ENCODE peak calls at places on chromosomes 13 and 19, in five cellular contexts. One of them, this sample, is unnamed.
A peak's percentile ranks its signal among the peaks of the same experiment; 100 is the strongest.

GRCh38 chr13:30526612-30527217 is 61.0 kb upstream of the HMGB1 start:
- DNase-seq in GM23338: peak; percentile 26
- DNase-seq in A549: no peak
- DNase-seq in K562: peak; percentile 21
- DNase-seq in HepG2: peak; percentile 4
- DNase-seq in this sample: no peak

GRCh38 chr13:107138468-107138867 is 570.5 kb upstream of the ARGLU1 start:
- DNase-seq in GM23338: peak; percentile 25
- DNase-seq in A549: no peak
- DNase-seq in K562: no peak
- DNase-seq in HepG2: no peak
- DNase-seq in this sample: no peak

GRCh38 chr13:97491452-97491851 is 57.5 kb downstream of the RAP2A start:
- DNase-seq in GM23338: no peak
- DNase-seq in A549: no peak
- DNase-seq in K562: no peak
- DNase-seq in HepG2: peak; percentile 80
- DNase-seq in this sample: no peak

GRCh38 chr19:5719274-5719960 is 529 bp downstream of the LONP1 start:
- DNase-seq in GM23338: peak; percentile 42
- DNase-seq in A549: no peak
- DNase-seq in K562: peak; percentile 52
- DNase-seq in HepG2: no peak
- DNase-seq in this sample: no peak

GRCh38 chr13:44199627-44200207 is 173.9 kb upstream of the SERP2 start:
- DNase-seq in GM23338: no peak
- DNase-seq in A549: no peak
- DNase-seq in K562: no peak
- DNase-seq in HepG2: no peak
- DNase-seq in this sample: no peak

GRCh38 chr13:85417807-85418206 is 381.4 kb downstream of the SLITRK6 start:
- DNase-seq in GM23338: no peak
- DNase-seq in A549: no peak
- DNase-seq in K562: no peak
- DNase-seq in HepG2: no peak
- DNase-seq in this sample: no peak

GRCh38 chr13:114096811-114097503 is 35.5 kb downstream of the RASA3 start:
- DNase-seq in GM23338: no peak
- DNase-seq in A549: no peak
- DNase-seq in K562: no peak
- DNase-seq in HepG2: no peak
- DNase-seq in this sample: no peak

GRCh38 chr19:48417436-48417835 is 24.0 kb downstream of the GRIN2D start:
- DNase-seq in GM23338: no peak
- DNase-seq in A549: no peak
- DNase-seq in K562: no peak
- DNase-seq in HepG2: peak; percentile 29
- DNase-seq in this sample: no peak

GRCh38 chr19:50823389-50824042 is at the start of gene KLK1:
- DNase-seq in GM23338: no peak
- DNase-seq in A549: no peak
- DNase-seq in K562: peak; percentile 78
- DNase-seq in HepG2: no peak
- DNase-seq in this sample: no peak

GRCh38 chr19:14577885-14578427 is 4.9 kb upstream of the CLEC17A start:
- DNase-seq in GM23338: peak; percentile 58
- DNase-seq in A549: no peak
- DNase-seq in K562: peak; percentile 35
- DNase-seq in HepG2: no peak
- DNase-seq in this sample: peak; percentile 53

GRCh38 chr13:72164811-72165210 is 297.8 kb upstream of the DACH1 start:
- DNase-seq in GM23338: no peak
- DNase-seq in A549: no peak
- DNase-seq in K562: no peak
- DNase-seq in HepG2: no peak
- DNase-seq in this sample: no peak

GRCh38 chr13:43316997-43317396 is 293.6 kb downstream of the DNAJC15 start:
- DNase-seq in GM23338: peak; percentile 34
- DNase-seq in A549: no peak
- DNase-seq in K562: no peak
- DNase-seq in HepG2: no peak
- DNase-seq in this sample: no peak

GRCh38 chr19:27746691-27747380 is 1466.1 kb downstream of the UQCRFS1 start:
- DNase-seq in GM23338: peak; percentile 77
- DNase-seq in A549: peak; percentile 33
- DNase-seq in K562: peak; percentile 3
- DNase-seq in HepG2: no peak
- DNase-seq in this sample: no peak

GRCh38 chr13:43122706-43123268 is 99.4 kb downstream of the DNAJC15 start:
- DNase-seq in GM23338: no peak
- DNase-seq in A549: no peak
- DNase-seq in K562: no peak
- DNase-seq in HepG2: no peak
- DNase-seq in this sample: no peak

GRCh38 chr13:31204592-31204991 is 4.8 kb downstream of the B3GLCT start:
- DNase-seq in GM23338: no peak
- DNase-seq in A549: peak; percentile 14
- DNase-seq in K562: peak; percentile 83
- DNase-seq in HepG2: peak; percentile 34
- DNase-seq in this sample: no peak

GRCh38 chr19:33905937-33906577 is 109.4 kb downstream of the KCTD15 start:
- DNase-seq in GM23338: peak; percentile 89
- DNase-seq in A549: peak; percentile 22
- DNase-seq in K562: peak; percentile 11
- DNase-seq in HepG2: no peak
- DNase-seq in this sample: no peak

GRCh38 chr19:45781282-45782161 is 768 bp downstream of the DMPK start:
- DNase-seq in GM23338: no peak
- DNase-seq in A549: peak; percentile 57
- DNase-seq in K562: no peak
- DNase-seq in HepG2: no peak
- DNase-seq in this sample: no peak

GRCh38 chr13:110812869-110813645 is 99.6 kb downstream of the ING1 start:
- DNase-seq in GM23338: no peak
- DNase-seq in A549: no peak
- DNase-seq in K562: no peak
- DNase-seq in HepG2: no peak
- DNase-seq in this sample: no peak

GRCh38 chr13:113187905-113188595 is 20.4 kb downstream of the PCID2 start:
- DNase-seq in GM23338: no peak
- DNase-seq in A549: no peak
- DNase-seq in K562: no peak
- DNase-seq in HepG2: no peak
- DNase-seq in this sample: no peak

GRCh38 chr13:82480415-82480814 is 1401.9 kb downstream of the SLITRK1 start:
- DNase-seq in GM23338: peak; percentile 51
- DNase-seq in A549: no peak
- DNase-seq in K562: no peak
- DNase-seq in HepG2: peak; percentile 0
- DNase-seq in this sample: no peak

GRCh38 chr13:46062190-46062589 is 9.6 kb upstream of the ZC3H13 start:
- DNase-seq in GM23338: no peak
- DNase-seq in A549: peak; percentile 64
- DNase-seq in K562: no peak
- DNase-seq in HepG2: no peak
- DNase-seq in this sample: no peak

GRCh38 chr13:77386880-77387606 is 60.1 kb upstream of the MYCBP2 start:
- DNase-seq in GM23338: no peak
- DNase-seq in A549: peak; percentile 28
- DNase-seq in K562: no peak
- DNase-seq in HepG2: no peak
- DNase-seq in this sample: no peak

GRCh38 chr13:89361909-89362308 is 1690.7 kb downstream of the SLITRK5 start:
- DNase-seq in GM23338: no peak
- DNase-seq in A549: peak; percentile 7
- DNase-seq in K562: no peak
- DNase-seq in HepG2: no peak
- DNase-seq in this sample: no peak

GRCh38 chr13:36453518-36453917 is 21.2 kb downstream of the CCNA1 start:
- DNase-seq in GM23338: peak; percentile 64
- DNase-seq in A549: no peak
- DNase-seq in K562: no peak
- DNase-seq in HepG2: no peak
- DNase-seq in this sample: no peak

GRCh38 chr13:25001807-25002206 is 94.1 kb upstream of the PABPC3 start:
- DNase-seq in GM23338: no peak
- DNase-seq in A549: no peak
- DNase-seq in K562: no peak
- DNase-seq in HepG2: no peak
- DNase-seq in this sample: no peak

GRCh38 chr19:12784394-12784870 is 6.9 kb upstream of the JUNB start:
- DNase-seq in GM23338: no peak
- DNase-seq in A549: no peak
- DNase-seq in K562: peak; percentile 91
- DNase-seq in HepG2: no peak
- DNase-seq in this sample: no peak

GRCh38 chr19:32873560-32873959 is 4.0 kb upstream of the SLC7A9 start:
- DNase-seq in GM23338: no peak
- DNase-seq in A549: no peak
- DNase-seq in K562: no peak
- DNase-seq in HepG2: no peak
- DNase-seq in this sample: no peak

GRCh38 chr19:32876236-32876918 is 6.8 kb upstream of the SLC7A9 start:
- DNase-seq in GM23338: no peak
- DNase-seq in A549: no peak
- DNase-seq in K562: no peak
- DNase-seq in HepG2: no peak
- DNase-seq in this sample: no peak

GRCh38 chr19:32875428-32875827 is 5.9 kb upstream of the SLC7A9 start:
- DNase-seq in GM23338: peak; percentile 34
- DNase-seq in A549: no peak
- DNase-seq in K562: no peak
- DNase-seq in HepG2: no peak
- DNase-seq in this sample: no peak

GRCh38 chr19:32872391-32872790 is 2.8 kb upstream of the SLC7A9 start:
- DNase-seq in GM23338: no peak
- DNase-seq in A549: no peak
- DNase-seq in K562: no peak
- DNase-seq in HepG2: no peak
- DNase-seq in this sample: no peak

DNA sequence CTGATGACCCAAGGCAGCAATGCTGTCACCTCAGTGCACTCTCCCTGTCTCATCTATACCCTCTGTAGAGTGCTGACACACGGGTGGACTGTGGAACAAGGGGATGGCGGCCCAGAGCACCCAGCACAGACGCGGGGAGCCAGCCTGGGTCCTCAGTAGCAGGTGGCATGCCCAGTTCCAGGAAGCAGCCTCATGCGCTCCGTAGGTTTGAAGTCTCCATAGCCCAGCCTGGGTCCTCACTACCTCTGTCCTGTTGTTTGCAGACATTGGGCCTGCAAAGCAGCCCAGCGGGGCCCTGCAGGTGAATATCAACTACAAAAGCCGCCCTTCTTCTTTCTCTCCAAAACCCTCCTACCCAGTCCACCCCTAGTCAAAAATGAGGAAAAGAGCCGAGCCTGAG is 5.0 kb upstream of the SLC7A9 start:
- DNase-seq in GM23338: no peak
- DNase-seq in A549: no peak
- DNase-seq in K562: no peak
- DNase-seq in HepG2: no peak
- DNase-seq in this sample: no peak
- TF ChIP-seq JUNB in GM23338: no peak
- TF ChIP-seq JUNB in A549: no peak
- TF ChIP-seq JUNB in K562: no peak
- TF ChIP-seq JUNB in HepG2: no peak
- TF ChIP-seq JUNB in this sample: no peak

DNA sequence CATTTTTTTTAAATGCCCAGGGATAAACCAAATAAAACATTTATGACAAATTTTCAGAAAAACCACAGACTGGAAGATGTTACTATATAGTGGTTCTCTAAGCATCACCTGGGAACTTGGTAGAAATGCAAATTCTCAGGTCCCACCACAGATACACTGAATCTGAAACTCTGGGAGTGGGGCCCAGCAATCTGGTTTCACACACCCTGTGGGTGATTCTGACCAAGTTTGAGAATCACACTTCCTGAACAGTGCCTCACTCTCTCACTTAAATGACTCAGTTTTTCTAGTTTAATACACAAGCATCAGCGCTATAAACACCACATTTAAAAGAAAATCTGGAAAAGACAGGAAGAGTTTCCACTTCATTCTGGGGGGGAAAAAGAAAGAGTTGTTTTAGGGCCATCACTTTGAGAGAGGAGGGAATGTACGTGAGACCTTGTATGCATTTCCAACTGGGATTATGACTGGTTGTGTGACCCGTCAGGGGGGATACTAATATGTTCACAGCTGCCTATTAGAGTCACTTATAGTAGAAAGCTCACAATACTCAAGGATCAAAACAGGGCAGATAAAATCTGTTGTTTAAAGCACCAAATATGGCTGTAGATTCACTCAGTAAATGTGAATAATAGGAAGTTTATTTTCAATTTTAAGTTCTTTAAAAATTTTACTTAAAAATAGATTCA is 567.7 kb downstream of the GPC6 start:
- DNase-seq in GM23338: no peak
- DNase-seq in A549: no peak
- DNase-seq in K562: no peak
- DNase-seq in HepG2: no peak
- DNase-seq in this sample: no peak
- TF ChIP-seq JUNB in GM23338: no peak
- TF ChIP-seq JUNB in A549: no peak
- TF ChIP-seq JUNB in K562: no peak
- TF ChIP-seq JUNB in HepG2: no peak
- TF ChIP-seq JUNB in this sample: peak; percentile 56

DNA sequence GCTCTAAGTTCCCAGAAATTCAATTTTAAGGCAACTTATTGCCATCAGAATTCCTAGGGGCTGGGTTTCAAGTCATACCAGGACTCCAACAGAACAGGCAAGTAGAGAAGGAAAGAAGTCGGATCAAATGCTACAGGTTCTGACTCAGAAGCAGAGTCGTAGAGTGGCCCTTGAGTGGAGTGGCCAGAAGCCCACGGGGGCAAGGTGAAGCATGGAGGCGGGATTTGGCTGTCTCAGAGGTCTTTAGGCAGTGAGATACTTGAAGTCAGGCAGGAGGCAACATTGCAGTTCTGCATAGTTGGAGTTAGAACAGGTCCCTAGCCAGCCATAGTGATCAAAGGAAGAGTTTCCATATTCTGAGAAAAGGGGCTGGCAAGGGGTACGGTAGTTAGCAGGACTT is 111.6 kb downstream of the NHLRC3 start:
- DNase-seq in GM23338: no peak
- DNase-seq in A549: no peak
- DNase-seq in K562: no peak
- DNase-seq in HepG2: no peak
- DNase-seq in this sample: no peak
- TF ChIP-seq JUNB in GM23338: no peak
- TF ChIP-seq JUNB in A549: no peak
- TF ChIP-seq JUNB in K562: no peak
- TF ChIP-seq JUNB in HepG2: no peak
- TF ChIP-seq JUNB in this sample: no peak

DNA sequence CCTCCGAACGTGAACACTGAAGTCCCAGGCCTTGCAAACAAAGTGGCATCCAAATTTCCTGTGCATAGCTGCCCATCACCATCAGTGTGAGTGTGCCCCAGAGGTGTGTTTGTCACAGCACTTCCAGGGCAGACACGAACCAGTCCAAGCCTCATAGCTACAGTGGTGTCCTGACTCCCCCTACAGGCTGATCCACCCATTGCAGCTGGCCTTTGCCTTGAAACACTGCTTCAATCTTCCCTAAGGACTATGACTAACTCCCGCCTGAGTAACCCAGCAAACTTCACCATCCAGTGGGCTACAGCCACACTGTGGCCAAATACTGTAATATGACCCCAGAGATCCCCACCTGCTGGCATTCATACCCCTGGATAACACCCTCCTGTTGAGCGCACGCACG is 3.9 kb downstream of the ZNF266 start:
- DNase-seq in GM23338: peak; percentile 77
- DNase-seq in A549: no peak
- DNase-seq in K562: peak; percentile 34
- DNase-seq in HepG2: no peak
- DNase-seq in this sample: no peak
- TF ChIP-seq JUNB in GM23338: no peak
- TF ChIP-seq JUNB in A549: no peak
- TF ChIP-seq JUNB in K562: no peak
- TF ChIP-seq JUNB in HepG2: no peak
- TF ChIP-seq JUNB in this sample: no peak